ENCODE peak calls at places on chromosome 22, in five cellular contexts. D is NB4, Q is GM12865, S is nephron progenitor cell, B is AG04449. N is an unnamed sample.

GRCh38 chr22:20965888-20966855 is 883 bp upstream of the AIFM3 start:
- DNase-seq in D (no peak), Q (no peak), S (no peak), B (no peak), N (no peak)

GRCh38 chr22:20740222-20740951 is 33.5 kb upstream of the SERPIND1 start:
- DNase-seq in D (no peak), Q (no peak), S (no peak), B (no peak), N (no peak)

GRCh38 chr22:49971232-49972162 is 10.9 kb downstream of the PIM3 start:
- DNase-seq in D (peak), Q (no peak), S (peak), B (no peak), N (peak)

GRCh38 chr22:37647928-37648327 is 8.5 kb downstream of the SH3BP1 start:
- DNase-seq in D (no peak), Q (no peak), S (no peak), B (no peak), N (no peak)

GRCh38 chr22:27461470-27461869 is 340.1 kb downstream of the MN1 start:
- DNase-seq in D (no peak), Q (no peak), S (peak), B (peak), N (no peak)

GRCh38 chr22:19732403-19733113 is 9.2 kb downstream of the GP1BB start:
- DNase-seq in D (no peak), Q (no peak), S (no peak), B (no peak), N (no peak)

GRCh38 chr22:43851058-43851978 is 11.0 kb downstream of the SULT4A1 start:
- DNase-seq in D (no peak), Q (no peak), S (no peak), B (no peak), N (no peak)

GRCh38 chr22:49966716-49967332 is 6.3 kb downstream of the PIM3 start:
- DNase-seq in D (peak), Q (no peak), S (peak), B (no peak), N (peak)

GRCh38 chr22:37472418-37473006 is 13.7 kb downstream of the MFNG start:
- DNase-seq in D (peak), Q (peak), S (peak), B (no peak), N (no peak)

GRCh38 chr22:48262596-48263430 is 1500.4 kb downstream of the TBC1D22A start:
- DNase-seq in D (no peak), Q (no peak), S (no peak), B (no peak), N (no peak)

GRCh38 chr22:41619979-41620645 is 731 bp downstream of the DESI1 start:
- DNase-seq in D (peak), Q (peak), S (peak), B (no peak), N (no peak)

GRCh38 chr22:48145738-48146137 is 1383.3 kb downstream of the TBC1D22A start:
- DNase-seq in D (no peak), Q (no peak), S (no peak), B (no peak), N (peak)

GRCh38 chr22:22061085-22062077 is 78.8 kb upstream of the TOP3B start:
- DNase-seq in D (peak), Q (no peak), S (no peak), B (no peak), N (no peak)
- TF ChIP-seq CTCF in D (no peak), Q (no peak), S (no peak), B (peak), N (no peak)

GRCh38 chr22:17201285-17201945 is 17.8 kb downstream of the ADA2 start:
- DNase-seq in D (peak), Q (no peak), S (no peak), B (no peak), N (no peak)
- TF ChIP-seq CTCF in D (no peak), Q (no peak), S (no peak), B (no peak), N (no peak)

GRCh38 chr22:26172389-26172990 is 3.2 kb downstream of the SEZ6L start:
- DNase-seq in D (peak), Q (peak), S (peak), B (no peak), N (no peak)
- TF ChIP-seq CTCF in D (peak), Q (peak), S (peak), B (peak), N (no peak)

GRCh38 chr22:30121988-30122387 is 41.7 kb downstream of the HORMAD2 start:
- DNase-seq in D (no peak), Q (peak), S (no peak), B (no peak), N (no peak)

GRCh38 chr22:30128511-30128910 is 48.2 kb downstream of the HORMAD2 start:
- DNase-seq in D (no peak), Q (no peak), S (no peak), B (no peak), N (no peak)

GRCh38 chr22:30127749-30128166 is 47.5 kb downstream of the HORMAD2 start:
- DNase-seq in D (peak), Q (no peak), S (no peak), B (peak), N (no peak)

GRCh38 chr22:30123463-30123862 is 43.2 kb downstream of the HORMAD2 start:
- DNase-seq in D (no peak), Q (no peak), S (no peak), B (no peak), N (no peak)
- TF ChIP-seq CTCF in D (no peak), Q (no peak), S (no peak), B (no peak), N (no peak)